ENCODE peak calls at places on chromosomes 16 and 17, in six cellular contexts. One of them, this sample, is unnamed.

GRCh38 chr17:76734080-76734840 is 2.9 kb downstream of the SRSF2 start:
- DNase-seq in MG63: no peak
- DNase-seq in GM12864: no peak
- DNase-seq in upper lobe of right lung: no peak
- DNase-seq in ovary: no peak
- DNase-seq in GM23338: no peak
- DNase-seq in this sample: no peak

GRCh38 chr16:50735629-50736122 is 6.2 kb upstream of the CYLD start:
- DNase-seq in MG63: no peak
- DNase-seq in GM12864: peak
- DNase-seq in upper lobe of right lung: no peak
- DNase-seq in ovary: no peak
- DNase-seq in GM23338: no peak
- DNase-seq in this sample: no peak

GRCh38 chr16:86245351-86245750 is 265.0 kb upstream of the FOXF1 start:
- DNase-seq in MG63: no peak
- DNase-seq in GM12864: no peak
- DNase-seq in upper lobe of right lung: no peak
- DNase-seq in ovary: no peak
- DNase-seq in GM23338: no peak
- DNase-seq in this sample: no peak

GRCh38 chr17:68634345-68634876 is 33.2 kb upstream of the FAM20A start:
- DNase-seq in MG63: no peak
- DNase-seq in GM12864: no peak
- DNase-seq in upper lobe of right lung: no peak
- DNase-seq in ovary: no peak
- DNase-seq in GM23338: no peak
- DNase-seq in this sample: no peak

GRCh38 chr17:7307686-7308624 is 527 bp downstream of the EIF5A start:
- DNase-seq in MG63: peak
- DNase-seq in GM12864: no peak
- DNase-seq in upper lobe of right lung: peak
- DNase-seq in ovary: peak
- DNase-seq in GM23338: peak
- DNase-seq in this sample: peak

GRCh38 chr17:42120161-42121065 is 754 bp downstream of the KAT2A start:
- DNase-seq in MG63: peak
- DNase-seq in GM12864: no peak
- DNase-seq in upper lobe of right lung: no peak
- DNase-seq in ovary: no peak
- DNase-seq in GM23338: peak
- DNase-seq in this sample: peak

GRCh38 chr17:13024033-13024432 is 6.2 kb upstream of the ELAC2 start:
- DNase-seq in MG63: no peak
- DNase-seq in GM12864: no peak
- DNase-seq in upper lobe of right lung: no peak
- DNase-seq in ovary: no peak
- DNase-seq in GM23338: no peak
- DNase-seq in this sample: no peak

GRCh38 chr16:81697321-81697885 is 81.7 kb upstream of the PLCG2 start:
- DNase-seq in MG63: peak
- DNase-seq in GM12864: no peak
- DNase-seq in upper lobe of right lung: peak
- DNase-seq in ovary: no peak
- DNase-seq in GM23338: peak
- DNase-seq in this sample: peak

GRCh38 chr16:19294156-19294649 is 8.7 kb downstream of the CLEC19A start:
- DNase-seq in MG63: no peak
- DNase-seq in GM12864: peak
- DNase-seq in upper lobe of right lung: peak
- DNase-seq in ovary: no peak
- DNase-seq in GM23338: no peak
- DNase-seq in this sample: no peak

GRCh38 chr17:297758-298157 is 54.8 kb downstream of the RPH3AL start:
- DNase-seq in MG63: no peak
- DNase-seq in GM12864: no peak
- DNase-seq in upper lobe of right lung: peak
- DNase-seq in ovary: no peak
- DNase-seq in GM23338: no peak
- DNase-seq in this sample: no peak

GRCh38 chr16:88030498-88030897 is 79.3 kb downstream of the BANP start:
- DNase-seq in MG63: no peak
- DNase-seq in GM12864: no peak
- DNase-seq in upper lobe of right lung: peak
- DNase-seq in ovary: no peak
- DNase-seq in GM23338: no peak
- DNase-seq in this sample: no peak

GRCh38 chr16:73878616-73879015 is 418.0 kb upstream of the PSMD7 start:
- DNase-seq in MG63: no peak
- DNase-seq in GM12864: peak
- DNase-seq in upper lobe of right lung: no peak
- DNase-seq in ovary: no peak
- DNase-seq in GM23338: peak
- DNase-seq in this sample: peak

GRCh38 chr17:2883544-2884203 is 87.4 kb downstream of the RAP1GAP2 start:
- DNase-seq in MG63: peak
- DNase-seq in GM12864: no peak
- DNase-seq in upper lobe of right lung: no peak
- DNase-seq in ovary: no peak
- DNase-seq in GM23338: no peak
- DNase-seq in this sample: peak

GRCh38 chr16:26952411-26952810 is 114.3 kb upstream of the C16orf82 start:
- DNase-seq in MG63: no peak
- DNase-seq in GM12864: no peak
- DNase-seq in upper lobe of right lung: no peak
- DNase-seq in ovary: no peak
- DNase-seq in GM23338: peak
- DNase-seq in this sample: peak

GRCh38 chr17:30263552-30264333 is 28.0 kb downstream of the BLMH start:
- DNase-seq in MG63: peak
- DNase-seq in GM12864: no peak
- DNase-seq in upper lobe of right lung: no peak
- DNase-seq in ovary: no peak
- DNase-seq in GM23338: no peak
- DNase-seq in this sample: no peak

GRCh38 chr16:12215302-12216105 is 239.0 kb downstream of the SNX29 start:
- DNase-seq in MG63: no peak
- DNase-seq in GM12864: no peak
- DNase-seq in upper lobe of right lung: no peak
- DNase-seq in ovary: no peak
- DNase-seq in GM23338: peak
- DNase-seq in this sample: peak

GRCh38 chr17:63665527-63666214 is 34.3 kb downstream of the LIMD2 start:
- DNase-seq in MG63: no peak
- DNase-seq in GM12864: peak
- DNase-seq in upper lobe of right lung: no peak
- DNase-seq in ovary: no peak
- DNase-seq in GM23338: no peak
- DNase-seq in this sample: no peak

GRCh38 chr17:75697651-75698291 is 23.5 kb upstream of the ITGB4 start:
- DNase-seq in MG63: no peak
- DNase-seq in GM12864: no peak
- DNase-seq in upper lobe of right lung: no peak
- DNase-seq in ovary: no peak
- DNase-seq in GM23338: no peak
- DNase-seq in this sample: no peak

GRCh38 chr16:53991181-53992056 is 287.5 kb downstream of the FTO start:
- DNase-seq in MG63: peak
- DNase-seq in GM12864: no peak
- DNase-seq in upper lobe of right lung: peak
- DNase-seq in ovary: no peak
- DNase-seq in GM23338: peak
- DNase-seq in this sample: no peak

GRCh38 chr17:78879679-78880186 is 23.3 kb downstream of the CEP295NL start:
- DNase-seq in MG63: peak
- DNase-seq in GM12864: no peak
- DNase-seq in upper lobe of right lung: peak
- DNase-seq in ovary: peak
- DNase-seq in GM23338: no peak
- DNase-seq in this sample: peak

GRCh38 chr16:10923146-10923649 is 19.1 kb downstream of the DEXI start:
- DNase-seq in MG63: no peak
- DNase-seq in GM12864: no peak
- DNase-seq in upper lobe of right lung: no peak
- DNase-seq in ovary: no peak
- DNase-seq in GM23338: peak
- DNase-seq in this sample: no peak

GRCh38 chr16:27436065-27436464 is 34.1 kb downstream of the IL21R start:
- DNase-seq in MG63: no peak
- DNase-seq in GM12864: no peak
- DNase-seq in upper lobe of right lung: peak
- DNase-seq in ovary: peak
- DNase-seq in GM23338: no peak
- DNase-seq in this sample: no peak

GRCh38 chr16:30652718-30653117 is 2.0 kb downstream of the PRR14 start:
- DNase-seq in MG63: no peak
- DNase-seq in GM12864: no peak
- DNase-seq in upper lobe of right lung: no peak
- DNase-seq in ovary: peak
- DNase-seq in GM23338: no peak
- DNase-seq in this sample: peak

GRCh38 chr16:28609631-28610594 is at the start of gene SULT1A1:
- DNase-seq in MG63: no peak
- DNase-seq in GM12864: no peak
- DNase-seq in upper lobe of right lung: peak
- DNase-seq in ovary: peak
- DNase-seq in GM23338: peak
- DNase-seq in this sample: peak

GRCh38 chr16:3276679-3277078 is 6.6 kb upstream of the ZNF263 start:
- DNase-seq in MG63: no peak
- DNase-seq in GM12864: no peak
- DNase-seq in upper lobe of right lung: no peak
- DNase-seq in ovary: no peak
- DNase-seq in GM23338: no peak
- DNase-seq in this sample: no peak

GRCh38 chr17:56699186-56699895 is 105.8 kb downstream of the NOG start:
- DNase-seq in MG63: peak
- DNase-seq in GM12864: no peak
- DNase-seq in upper lobe of right lung: peak
- DNase-seq in ovary: no peak
- DNase-seq in GM23338: peak
- DNase-seq in this sample: peak
- H3K4me3 ChIP-seq in MG63: no peak
- H3K4me3 ChIP-seq in GM12864: no peak
- H3K4me3 ChIP-seq in upper lobe of right lung: no peak
- H3K4me3 ChIP-seq in ovary: no peak
- H3K4me3 ChIP-seq in GM23338: no peak
- H3K4me3 ChIP-seq in this sample: no peak

GRCh38 chr17:39701012-39701783 is 1.3 kb downstream of the ERBB2 start:
- DNase-seq in MG63: no peak
- DNase-seq in GM12864: no peak
- DNase-seq in upper lobe of right lung: no peak
- DNase-seq in ovary: no peak
- DNase-seq in GM23338: peak
- DNase-seq in this sample: peak

GRCh38 chr17:39703913-39704312 is 4.0 kb downstream of the ERBB2 start:
- DNase-seq in MG63: no peak
- DNase-seq in GM12864: no peak
- DNase-seq in upper lobe of right lung: no peak
- DNase-seq in ovary: no peak
- DNase-seq in GM23338: no peak
- DNase-seq in this sample: no peak

GRCh38 chr17:39700148-39700987 is 504 bp downstream of the ERBB2 start:
- DNase-seq in MG63: peak
- DNase-seq in GM12864: no peak
- DNase-seq in upper lobe of right lung: no peak
- DNase-seq in ovary: peak
- DNase-seq in GM23338: peak
- DNase-seq in this sample: peak

GRCh38 chr17:39702901-39703893 is 3.3 kb downstream of the ERBB2 start:
- DNase-seq in MG63: peak
- DNase-seq in GM12864: peak
- DNase-seq in upper lobe of right lung: peak
- DNase-seq in ovary: no peak
- DNase-seq in GM23338: no peak
- DNase-seq in this sample: no peak

DNA sequence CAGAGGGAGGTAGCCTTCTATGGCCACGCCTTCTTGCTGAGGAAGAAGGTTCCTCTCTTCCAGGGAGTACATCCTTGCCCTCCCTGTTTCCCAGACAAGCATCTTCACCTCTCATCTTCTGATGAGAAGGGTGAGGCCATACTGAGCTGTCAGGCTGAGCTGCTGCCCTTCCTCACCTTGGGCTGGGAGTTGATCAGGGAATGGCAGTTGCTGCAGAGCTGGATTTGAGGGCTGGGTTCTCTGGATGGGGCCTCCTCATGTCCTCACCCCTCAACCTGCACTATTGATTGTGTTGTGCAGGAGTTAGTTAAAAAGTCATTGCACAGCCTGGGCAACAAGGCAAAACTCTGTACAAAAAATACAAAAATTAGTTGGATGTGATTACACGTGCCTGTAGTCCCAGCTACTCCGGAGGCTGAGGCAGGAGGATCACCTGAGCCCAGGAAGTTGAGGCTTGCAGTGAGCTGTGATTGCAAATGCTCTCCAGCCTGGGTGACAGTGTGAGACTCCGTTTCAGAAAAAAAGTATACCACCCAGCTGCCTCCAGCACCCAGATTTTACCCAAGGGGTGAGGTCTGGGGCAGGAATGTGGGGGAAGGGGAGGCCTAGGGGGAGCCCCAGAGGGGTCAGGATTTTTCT is 2.0 kb downstream of the ERBB2 start:
- DNase-seq in MG63: no peak
- DNase-seq in GM12864: no peak
- DNase-seq in upper lobe of right lung: no peak
- DNase-seq in ovary: no peak
- DNase-seq in GM23338: no peak
- DNase-seq in this sample: no peak
- H3K4me3 ChIP-seq in MG63: no peak
- H3K4me3 ChIP-seq in GM12864: no peak
- H3K4me3 ChIP-seq in upper lobe of right lung: peak
- H3K4me3 ChIP-seq in ovary: no peak
- H3K4me3 ChIP-seq in GM23338: peak
- H3K4me3 ChIP-seq in this sample: peak

GRCh38 chr17:71975331-71975801 is 145.5 kb upstream of the SOX9 start:
- DNase-seq in MG63: peak
- DNase-seq in GM12864: no peak
- DNase-seq in upper lobe of right lung: no peak
- DNase-seq in ovary: peak
- DNase-seq in GM23338: peak
- DNase-seq in this sample: peak
- H3K4me3 ChIP-seq in MG63: peak
- H3K4me3 ChIP-seq in GM12864: no peak
- H3K4me3 ChIP-seq in upper lobe of right lung: peak
- H3K4me3 ChIP-seq in ovary: peak
- H3K4me3 ChIP-seq in GM23338: no peak
- H3K4me3 ChIP-seq in this sample: no peak

DNA sequence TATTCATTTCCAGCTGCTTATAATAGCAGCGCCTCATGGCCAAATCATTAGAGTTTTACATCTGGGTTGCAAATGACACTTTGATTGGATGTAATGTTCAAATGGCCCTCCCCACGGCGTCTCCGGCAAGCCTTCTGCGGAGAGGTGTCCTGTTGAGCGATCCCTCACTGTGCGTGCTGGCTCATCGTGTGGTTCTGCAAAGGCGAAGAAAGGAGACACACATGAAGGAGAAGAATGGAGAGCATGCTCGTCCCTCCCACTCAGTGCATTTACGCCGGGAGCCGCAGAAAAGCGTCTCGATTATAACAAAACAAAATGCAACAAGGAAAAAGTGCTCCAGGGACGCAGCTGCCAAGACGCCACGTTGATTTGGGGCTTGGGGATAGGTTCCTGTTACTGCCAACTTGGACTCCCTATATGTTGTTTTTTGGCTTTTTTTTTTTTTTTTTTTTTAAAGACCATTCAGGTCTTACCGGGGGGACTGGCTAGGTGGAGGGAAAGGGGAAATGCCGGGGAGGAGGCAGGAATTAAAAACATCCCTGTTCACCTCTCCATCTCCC is 117.6 kb downstream of the C16orf78 start:
- DNase-seq in MG63: no peak
- DNase-seq in GM12864: no peak
- DNase-seq in upper lobe of right lung: peak
- DNase-seq in ovary: peak
- DNase-seq in GM23338: peak
- DNase-seq in this sample: peak
- H3K4me3 ChIP-seq in MG63: no peak
- H3K4me3 ChIP-seq in GM12864: no peak
- H3K4me3 ChIP-seq in upper lobe of right lung: no peak
- H3K4me3 ChIP-seq in ovary: no peak
- H3K4me3 ChIP-seq in GM23338: peak
- H3K4me3 ChIP-seq in this sample: no peak